ENCODE peak calls at places on chromosomes 7 and 10, in five cellular contexts. Y, V, E, L and F are unnamed samples.

GRCh38 chr7:87702326-87702725 is 74.1 kb downstream of the RUNDC3B start:
- DNase-seq in E (no peak), L (no peak), V (no peak), Y (no peak), F (peak; percentile 2)

GRCh38 chr10:14063531-14064317 is 267.0 kb downstream of the FRMD4A start:
- DNase-seq in V (no peak), E (peak; percentile 25), Y (no peak), L (no peak), F (no peak)

GRCh38 chr10:71509444-71509843 is 112.7 kb downstream of the CDH23 start:
- DNase-seq in L (no peak), V (no peak), Y (no peak), E (no peak), F (no peak)

GRCh38 chr7:148204639-148205292 is 385.8 kb upstream of the C7orf33 start:
- DNase-seq in E (no peak), V (no peak), Y (no peak), L (no peak), F (no peak)

GRCh38 chr7:27144799-27145166 is 1.3 kb upstream of the HOXA5 start:
- DNase-seq in Y (peak; percentile 61), V (no peak), E (peak; percentile 20), L (no peak), F (no peak)

GRCh38 chr10:3908183-3908582 is 123.2 kb upstream of the KLF6 start:
- DNase-seq in L (no peak), V (no peak), Y (no peak), E (no peak), F (no peak)

GRCh38 chr10:124283215-124284046 is 135.3 kb downstream of the OAT start:
- DNase-seq in V (no peak), Y (peak; percentile 19), E (no peak), L (no peak), F (no peak)

GRCh38 chr10:125061557-125062243 is 98.7 kb downstream of the CTBP2 start:
- DNase-seq in Y (no peak), V (peak; percentile 65), L (no peak), E (no peak), F (no peak)

GRCh38 chr7:102449136-102449535 is 15.5 kb downstream of the ALKBH4 start:
- DNase-seq in V (no peak), L (no peak), Y (no peak), E (no peak), F (no peak)

GRCh38 chr7:95599069-95599468 is 2.8 kb upstream of the PDK4 start:
- DNase-seq in L (no peak), E (no peak), V (no peak), Y (no peak), F (no peak)

GRCh38 chr7:95598511-95598910 is 2.2 kb upstream of the PDK4 start:
- DNase-seq in V (no peak), E (no peak), L (no peak), Y (no peak), F (no peak)

GRCh38 chr7:95595825-95596182 is 512 bp downstream of the PDK4 start:
- DNase-seq in E (peak; percentile 25), V (no peak), L (no peak), Y (no peak), F (no peak)

GRCh38 chr7:95594185-95594584 is 2.1 kb downstream of the PDK4 start:
- DNase-seq in E (no peak), Y (no peak), V (no peak), L (peak; percentile 22), F (no peak)

DNA sequence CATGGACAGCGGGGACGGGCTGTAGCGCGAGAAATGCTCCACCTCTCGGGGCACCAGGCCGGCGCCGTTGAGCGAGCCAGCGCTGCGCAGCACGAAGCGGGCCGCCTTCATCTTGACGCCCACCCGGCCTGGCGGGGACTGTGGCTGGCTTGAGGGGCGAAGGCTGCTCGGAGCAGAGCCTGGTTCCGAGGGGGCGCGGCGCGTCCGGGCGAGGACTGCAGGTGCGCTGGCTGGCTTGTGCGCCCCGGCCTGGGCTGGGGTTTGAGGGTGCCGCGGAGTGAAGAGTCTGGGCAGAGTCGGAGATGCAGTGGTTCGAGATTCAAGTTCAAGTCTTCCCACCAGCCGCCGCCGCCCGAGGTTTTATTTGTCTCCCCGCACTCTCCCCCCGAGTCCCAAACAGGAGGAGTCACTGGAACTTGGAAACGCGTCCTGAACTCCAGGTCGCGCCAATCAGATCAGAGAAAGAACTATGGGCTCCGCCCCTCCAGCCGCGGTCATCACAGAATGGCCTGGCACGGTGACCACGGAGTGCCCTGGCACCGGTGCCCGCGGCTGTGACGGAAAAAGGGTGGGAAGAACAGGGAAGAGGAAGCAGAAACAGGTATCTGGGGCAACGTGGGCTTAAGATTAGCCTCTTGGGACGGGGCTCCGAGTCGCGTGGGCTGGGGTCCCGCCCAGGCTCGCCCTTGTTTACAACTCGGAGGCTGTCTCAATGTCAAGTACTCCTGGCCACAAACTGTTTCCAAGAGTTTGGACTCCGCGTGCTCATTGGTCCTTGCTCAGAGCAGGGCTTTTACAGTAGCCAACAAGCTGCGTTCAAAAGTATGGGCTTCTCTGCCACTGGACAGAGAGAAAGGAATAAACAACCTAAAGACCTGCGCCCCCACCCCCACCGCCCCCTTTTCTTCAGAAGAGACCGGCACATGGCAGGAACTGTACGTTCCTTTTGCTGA is at the start of gene PDK4:
- DNase-seq in V (no peak), E (peak; percentile 92), L (peak; percentile 87), Y (peak; percentile 94), F (peak; percentile 54)
- TF ChIP-seq POLR2A in V (no peak), E (peak; percentile 89), L (peak; percentile 26), Y (peak; percentile 98), F (no peak)

GRCh38 chr7:12066561-12066960 is 144.5 kb upstream of the TMEM106B start:
- DNase-seq in Y (no peak), L (no peak), E (no peak), V (no peak), F (no peak)

GRCh38 chr7:12064716-12065115 is 146.4 kb upstream of the TMEM106B start:
- DNase-seq in Y (no peak), V (no peak), E (no peak), L (no peak), F (no peak)

GRCh38 chr7:12069757-12070156 is 141.3 kb upstream of the TMEM106B start:
- DNase-seq in L (no peak), E (no peak), V (no peak), Y (no peak), F (no peak)

GRCh38 chr7:12066004-12066403 is 145.1 kb upstream of the TMEM106B start:
- DNase-seq in E (no peak), Y (no peak), V (no peak), L (no peak), F (no peak)

DNA sequence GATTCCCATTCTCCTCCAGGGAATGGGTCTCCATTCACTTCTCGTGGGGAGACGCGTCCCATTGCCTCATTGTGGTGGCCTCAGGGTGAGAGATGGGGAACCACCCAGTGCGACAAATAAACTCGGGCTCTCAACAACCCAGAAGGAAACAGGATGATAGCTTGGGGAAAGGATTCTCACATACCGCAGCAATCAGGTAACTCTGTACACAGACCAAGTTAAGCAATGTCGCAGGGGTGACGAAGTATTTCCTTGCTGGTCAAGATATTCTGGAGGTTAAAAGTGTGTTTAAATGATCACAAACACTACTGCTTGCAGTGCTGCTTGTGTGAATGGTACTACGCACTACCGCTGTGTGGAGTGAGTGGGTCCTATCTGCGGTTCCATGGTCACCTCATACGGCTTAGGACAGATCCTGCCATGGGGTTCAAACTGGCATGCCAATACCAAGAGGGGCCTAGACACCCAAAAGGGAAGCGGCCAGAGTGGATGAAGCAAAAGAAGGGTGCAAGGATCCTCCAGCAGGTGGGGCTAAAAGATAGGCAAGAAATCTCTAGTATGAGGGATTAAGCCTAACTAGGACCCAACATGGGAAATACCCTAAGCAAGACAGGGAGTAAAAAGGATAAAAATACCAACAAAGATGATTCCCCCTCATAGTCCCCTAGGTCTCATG is 143.8 kb upstream of the TMEM106B start:
- DNase-seq in Y (no peak), E (peak; percentile 18), L (peak; percentile 16), V (no peak), F (peak; percentile 23)
- TF ChIP-seq POLR2A in Y (no peak), E (no peak), L (no peak), V (no peak), F (no peak)

GRCh38 chr7:33108931-33109757 is at the start of gene RP9:
- DNase-seq in E (peak; percentile 70), Y (peak; percentile 82), V (peak; percentile 75), L (peak; percentile 81), F (peak; percentile 87)
- TF ChIP-seq POLR2A in E (peak; percentile 44), Y (no peak), V (peak; percentile 50), L (peak; percentile 52), F (peak; percentile 89)

GRCh38 chr7:50646069-50646468 is 80.9 kb upstream of the DDC start:
- DNase-seq in V (no peak), E (no peak), L (no peak), Y (no peak), F (no peak)

GRCh38 chr7:50641442-50642405 is 76.5 kb upstream of the DDC start:
- DNase-seq in E (no peak), Y (no peak), L (peak; percentile 16), V (no peak), F (no peak)

GRCh38 chr7:50644114-50644513 is 78.9 kb upstream of the DDC start:
- DNase-seq in L (no peak), V (no peak), E (no peak), Y (no peak), F (no peak)

GRCh38 chr7:50647286-50647980 is 82.2 kb upstream of the DDC start:
- DNase-seq in E (no peak), Y (no peak), V (no peak), L (no peak), F (no peak)

DNA sequence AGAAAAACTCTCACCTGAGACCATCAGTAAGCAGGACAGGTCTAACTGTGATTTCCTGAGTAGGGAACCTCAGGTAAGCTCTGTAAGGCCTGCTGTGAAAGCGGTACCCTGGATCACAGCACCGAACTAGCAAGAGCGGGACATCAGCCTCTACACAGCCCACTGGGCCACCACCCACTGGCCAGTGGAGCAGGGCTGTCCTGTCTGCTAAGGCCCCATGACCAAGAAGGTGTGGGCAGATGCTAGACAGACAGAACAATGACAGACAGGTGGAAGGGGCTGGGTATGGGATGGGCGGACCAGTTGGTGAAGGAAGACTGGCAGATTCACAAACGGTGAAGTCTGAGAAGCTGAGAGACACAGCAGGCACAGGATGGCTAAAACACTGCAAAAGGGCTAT is 79.4 kb upstream of the DDC start:
- DNase-seq in L (no peak), Y (no peak), E (no peak), V (no peak), F (no peak)
- TF ChIP-seq POLR2A in L (no peak), Y (no peak), E (no peak), V (no peak), F (no peak)